ENCODE peak calls at places on chromosome 3, in nine cellular contexts. S is HFF-Myc, G is dorsolateral prefrontal cortex, O is adrenal gland, M is pancreas, Y is AG04449, H is WERI-Rb-1, E is SJCRH30, F is heart left ventricle. R is an unnamed sample.

GRCh38 chr3:147195896-147196295 is 210.4 kb downstream of the ZIC4 start:
- DNase-seq in S (no peak), G (no peak), O (no peak), M (no peak), Y (no peak), H (no peak), E (no peak), F (no peak), R (no peak)

GRCh38 chr3:113533534-113533892 is 1.2 kb downstream of the SIDT1 start:
- DNase-seq in S (no peak), G (no peak), O (no peak), M (no peak), Y (no peak), H (no peak), E (no peak), F (no peak), R (no peak)

GRCh38 chr3:194121881-194122280 is 14.1 kb upstream of the HES1 start:
- DNase-seq in S (no peak), G (no peak), O (no peak), M (no peak), Y (no peak), H (no peak), E (no peak), F (no peak), R (no peak)

GRCh38 chr3:87691109-87691508 is 367.7 kb downstream of the CGGBP1 start:
- DNase-seq in S (no peak), G (no peak), O (no peak), M (no peak), Y (no peak), H (no peak), E (no peak), F (no peak), R (no peak)

GRCh38 chr3:195178124-195178910 is 92.6 kb downstream of the XXYLT1 start:
- DNase-seq in S (no peak), G (no peak), O (no peak), M (no peak), Y (no peak), H (no peak), E (no peak), F (peak; percentile 54), R (peak; percentile 32)

GRCh38 chr3:122921791-122922651 is 105.5 kb downstream of the SEMA5B start:
- DNase-seq in S (no peak), G (no peak), O (no peak), M (no peak), Y (no peak), H (no peak), E (no peak), F (no peak), R (peak; percentile 24)

GRCh38 chr3:50652709-50653108 is 22.0 kb upstream of the DOCK3 start:
- DNase-seq in S (no peak), G (peak; percentile 51), O (no peak), M (no peak), Y (no peak), H (peak; percentile 64), E (peak; percentile 55), F (peak; percentile 41), R (peak; percentile 46)

GRCh38 chr3:54756330-54756731 is 171.5 kb downstream of the LRTM1 start:
- DNase-seq in S (peak; percentile 20), G (no peak), O (no peak), M (no peak), Y (peak; percentile 88), H (no peak), E (no peak), F (no peak), R (no peak)

GRCh38 chr3:89955141-89955540 is 847.7 kb downstream of the EPHA3 start:
- DNase-seq in S (no peak), G (no peak), O (no peak), M (no peak), Y (no peak), H (no peak), E (peak; percentile 50), F (no peak), R (no peak)

GRCh38 chr3:89950772-89951171 is 843.4 kb downstream of the EPHA3 start:
- DNase-seq in S (no peak), G (no peak), O (no peak), M (no peak), Y (no peak), H (no peak), E (no peak), F (no peak), R (no peak)

GRCh38 chr3:89957461-89957860 is 850.0 kb downstream of the EPHA3 start:
- DNase-seq in S (no peak), G (no peak), O (no peak), M (no peak), Y (no peak), H (no peak), E (no peak), F (no peak), R (no peak)

DNA sequence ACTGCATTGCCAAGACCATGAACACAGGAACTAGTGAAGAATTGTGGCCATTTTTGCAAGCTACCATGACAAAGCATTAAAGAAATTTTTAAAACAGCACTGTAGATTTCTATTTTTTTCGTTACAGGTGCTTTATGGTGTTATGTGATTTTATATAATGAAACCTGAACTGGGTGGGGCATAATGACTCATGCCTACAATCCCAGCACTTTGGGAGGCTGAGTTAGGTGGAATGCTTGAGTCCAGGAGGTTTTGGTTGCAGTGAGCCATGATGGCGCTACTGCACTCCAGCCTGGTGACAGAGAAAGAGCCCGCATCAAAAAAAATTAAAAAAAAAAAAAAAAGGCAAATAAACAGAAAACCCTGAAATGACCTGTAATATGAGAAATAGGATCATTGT is 846.7 kb downstream of the EPHA3 start:
- DNase-seq in S (no peak), G (no peak), O (no peak), M (no peak), Y (no peak), H (no peak), E (no peak), F (no peak), R (no peak)
- H3K4me3 ChIP-seq in S (no peak overlapping the region), G (no peak overlapping the region), O (no peak overlapping the region), M (no peak overlapping the region), Y (no peak overlapping the region), H (no peak overlapping the region), E (no peak overlapping the region), F (no peak overlapping the region), R (no peak overlapping the region)

GRCh38 chr3:158103956-158104338 is 2.3 kb downstream of the SHOX2 start:
- DNase-seq in S (no peak), G (no peak), O (no peak), M (no peak), Y (no peak), H (no peak), E (no peak), F (no peak), R (no peak)

GRCh38 chr3:158105710-158106438 is at the start of gene SHOX2:
- DNase-seq in S (no peak), G (no peak), O (no peak), M (no peak), Y (no peak), H (peak; percentile 80), E (peak; percentile 54), F (peak; percentile 28), R (no peak)

GRCh38 chr3:158103131-158103955 is 2.9 kb downstream of the SHOX2 start:
- DNase-seq in S (no peak), G (no peak), O (no peak), M (no peak), Y (no peak), H (no peak), E (no peak), F (peak; percentile 26), R (no peak)

GRCh38 chr3:158105124-158105709 is 1.0 kb downstream of the SHOX2 start:
- DNase-seq in S (no peak), G (no peak), O (no peak), M (no peak), Y (no peak), H (peak; percentile 50), E (peak; percentile 29), F (peak; percentile 17), R (no peak)

DNA sequence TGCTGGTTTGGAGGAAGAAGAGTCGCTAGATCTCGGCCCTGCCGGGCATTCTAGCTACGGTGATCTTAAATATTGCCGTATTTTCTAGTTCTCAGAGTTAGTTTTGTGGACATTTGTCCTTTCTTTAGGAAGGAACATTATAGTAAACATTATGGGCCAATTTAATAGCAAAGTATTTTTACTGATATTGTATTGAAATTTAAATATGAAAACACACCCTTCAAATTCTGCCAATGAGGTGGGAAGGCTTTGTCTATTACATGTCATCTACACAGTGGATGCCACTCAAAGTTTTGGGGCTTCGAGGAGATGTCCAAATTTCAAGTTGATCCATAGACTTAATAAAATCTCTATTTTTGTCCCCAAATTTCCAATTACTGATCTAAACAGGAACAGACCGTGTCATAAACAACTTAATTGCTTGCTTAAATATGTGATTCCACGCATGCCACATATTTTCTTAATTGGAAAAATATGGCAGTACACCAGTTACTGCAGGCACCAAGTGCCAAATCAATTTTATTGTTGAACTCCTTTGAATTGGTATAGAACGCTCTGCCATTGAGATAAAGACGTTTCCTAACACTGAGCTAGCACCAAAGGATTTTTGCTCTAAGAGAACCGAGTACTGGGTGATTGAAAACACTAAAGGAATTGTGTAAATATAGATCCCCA is 1.7 kb downstream of the SHOX2 start:
- DNase-seq in S (no peak), G (no peak), O (no peak), M (no peak), Y (no peak), H (no peak), E (no peak), F (no peak), R (no peak)
- H3K4me3 ChIP-seq in S (peak overlapping the region; percentile 72), G (no peak overlapping the region), O (no peak overlapping the region), M (no peak overlapping the region), Y (peak overlapping the region; percentile 88), H (peak overlapping the region; percentile 60), E (peak overlapping the region; percentile 76), F (peak overlapping the region; percentile 39), R (no peak overlapping the region)

DNA sequence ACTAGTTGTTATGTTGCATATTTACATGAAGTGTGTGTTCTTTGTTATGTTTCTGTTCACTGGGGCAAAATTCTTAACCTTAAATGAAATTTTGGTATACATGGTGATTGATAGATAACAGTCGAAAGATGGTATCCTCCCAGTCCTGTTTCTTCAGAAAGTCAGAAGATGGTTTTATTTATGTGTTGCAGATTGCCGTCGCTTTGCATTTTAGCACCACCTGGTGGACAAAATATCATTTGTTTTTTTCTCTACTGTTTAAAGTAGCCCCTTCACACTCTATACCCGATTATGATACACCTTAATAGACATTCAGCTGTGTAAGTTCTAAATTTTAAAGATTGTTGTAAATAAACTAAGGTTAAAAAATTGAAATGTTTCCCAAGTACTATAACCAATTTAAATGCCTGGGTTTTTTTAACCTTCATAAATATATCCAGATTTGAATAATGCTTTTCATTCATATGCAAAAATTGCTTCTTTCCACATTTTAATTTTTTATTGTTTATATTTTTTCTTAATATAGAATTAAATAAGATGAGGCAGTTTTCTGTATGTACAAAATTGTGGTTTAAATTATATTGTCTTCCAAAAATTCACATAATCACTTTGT is 152.2 kb downstream of the ALCAM start:
- DNase-seq in S (peak; percentile 48), G (no peak), O (no peak), M (no peak), Y (no peak), H (peak; percentile 18), E (peak; percentile 71), F (no peak), R (peak; percentile 63)
- H3K4me3 ChIP-seq in S (no peak overlapping the region), G (no peak overlapping the region), O (no peak overlapping the region), M (no peak overlapping the region), Y (no peak overlapping the region), H (no peak overlapping the region), E (no peak overlapping the region), F (no peak overlapping the region), R (no peak overlapping the region)

DNA sequence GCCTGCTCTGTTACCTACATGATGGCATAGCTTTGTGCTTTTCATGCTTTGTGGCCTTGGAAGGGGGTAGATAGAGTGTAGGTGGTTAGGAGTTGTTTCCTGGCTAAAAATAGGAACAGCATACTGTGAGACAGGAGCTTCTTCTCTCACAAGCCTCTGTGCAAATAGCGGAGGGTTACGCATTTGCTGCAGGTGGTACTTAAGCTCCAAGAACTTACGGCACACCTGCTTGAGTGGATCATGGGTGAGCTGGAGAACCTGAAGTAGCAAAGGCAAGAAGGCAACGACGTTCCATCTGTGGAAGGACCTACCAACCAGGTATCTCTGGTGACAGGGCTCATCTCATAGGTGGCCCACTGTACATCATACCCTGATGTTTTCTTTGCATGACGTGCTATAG is 66.0 kb downstream of the ST6GAL1 start:
- DNase-seq in S (no peak), G (no peak), O (no peak), M (no peak), Y (no peak), H (no peak), E (no peak), F (no peak), R (no peak)
- H3K4me3 ChIP-seq in S (no peak overlapping the region), G (no peak overlapping the region), O (no peak overlapping the region), M (no peak overlapping the region), Y (no peak overlapping the region), H (no peak overlapping the region), E (no peak overlapping the region), F (no peak overlapping the region), R (no peak overlapping the region)